ENCODE peak calls at places on chromosomes 6 and 20, in five cellular contexts. S, G, T, E and R are unnamed samples.

GRCh38 chr6:150717419-150717818 is 117.7 kb downstream of the PLEKHG1 start:
- DNase-seq in S (peak), E (no peak), T (no peak), G (no peak), R (no peak)

GRCh38 chr6:161832622-161833021 is 558.8 kb upstream of the AGPAT4 start:
- DNase-seq in G (no peak), S (no peak), E (no peak), T (no peak), R (no peak)

GRCh38 chr6:84568971-84569370 is 195.4 kb downstream of the TBX18 start:
- DNase-seq in G (no peak), T (peak), E (no peak), S (peak), R (peak)

GRCh38 chr6:48765352-48765961 is 654.5 kb upstream of the PTCHD4 start:
- DNase-seq in T (peak), S (peak), G (no peak), E (peak), R (peak)

GRCh38 chr6:151107897-151108427 is 131.8 kb upstream of the AKAP12 start:
- DNase-seq in E (no peak), S (no peak), G (no peak), T (no peak), R (no peak)

GRCh38 chr6:22062807-22063408 is 233.9 kb downstream of the PRL start:
- DNase-seq in E (no peak), T (no peak), S (no peak), G (no peak), R (no peak)

GRCh38 chr6:69868961-69869360 is 2.6 kb downstream of the COL19A1 start:
- DNase-seq in E (no peak), T (no peak), S (no peak), G (no peak), R (no peak)

GRCh38 chr6:17962436-17963031 is 24.9 kb downstream of the KIF13A start:
- DNase-seq in T (peak), S (no peak), E (peak), G (peak), R (peak)

GRCh38 chr6:126919947-126920346 is 198.5 kb upstream of the RSPO3 start:
- DNase-seq in T (peak), E (no peak), S (no peak), G (no peak), R (no peak)

GRCh38 chr6:154995241-154996162 is at the start of gene TIAM2:
- DNase-seq in G (no peak), T (peak), E (peak), S (peak), R (peak)

GRCh38 chr20:6164421-6165341 is 41.9 kb upstream of the FERMT1 start:
- DNase-seq in G (no peak), E (no peak), S (no peak), T (peak), R (peak)

DNA sequence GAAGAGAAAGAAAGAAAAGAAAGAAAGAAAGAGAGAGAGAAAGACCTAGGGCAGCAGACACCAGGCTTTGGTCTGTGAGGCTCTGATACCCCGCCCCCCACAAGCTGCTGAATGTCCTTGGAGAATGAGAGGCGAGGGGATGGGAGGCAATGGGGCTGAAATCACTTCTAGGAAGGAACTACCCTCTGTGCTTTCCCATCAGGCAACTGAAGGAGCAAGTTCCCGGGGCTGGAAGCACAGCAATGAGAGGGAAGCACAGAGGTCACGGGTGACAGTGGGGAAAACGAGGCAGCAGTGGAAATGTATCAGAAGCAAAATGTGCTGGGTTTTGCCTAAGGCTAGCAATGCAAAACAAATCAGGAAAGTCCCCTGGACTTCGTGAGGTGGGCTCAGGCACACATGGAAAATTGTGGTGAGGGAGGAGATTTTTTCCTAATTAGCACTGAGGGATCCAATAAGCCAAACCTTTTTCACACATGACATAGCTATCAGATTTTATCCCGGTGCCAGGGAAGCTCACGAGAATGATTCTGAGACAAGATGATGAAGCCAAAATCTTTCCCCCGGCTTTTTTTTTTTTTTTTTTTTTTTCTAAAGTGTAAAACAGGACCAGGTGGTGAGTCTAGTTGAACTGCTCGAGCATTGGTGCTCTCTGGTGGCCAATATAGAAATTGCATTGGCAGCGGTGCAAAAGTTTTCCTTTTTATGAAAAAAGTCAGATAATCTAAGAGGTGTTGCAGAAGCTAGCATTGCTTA is 16.8 kb upstream of the ARFGEF2 start:
- DNase-seq in S (peak), E (peak), T (peak), G (peak), R (peak)
- H3K4me3 ChIP-seq in S (peak), E (no peak), T (no peak), G (no peak), R (no peak)

GRCh38 chr6:111843347-111844147 is 29.7 kb downstream of the FYN start:
- DNase-seq in E (no peak), T (no peak), S (no peak), G (no peak), R (no peak)
- H3K4me3 ChIP-seq in E (no peak), T (no peak), S (no peak), G (no peak), R (no peak)

GRCh38 chr6:159108438-159108985 is 60.7 kb upstream of the FNDC1 start:
- DNase-seq in T (no peak), S (no peak), G (no peak), E (no peak), R (no peak)

GRCh38 chr6:159106627-159107241 is 61.9 kb upstream of the TAGAP start:
- DNase-seq in G (peak), T (peak), S (peak), E (no peak), R (peak)

GRCh38 chr6:159105716-159106115 is 60.9 kb upstream of the TAGAP start:
- DNase-seq in T (no peak), G (no peak), E (no peak), S (no peak), R (no peak)

GRCh38 chr6:159109391-159109790 is 59.8 kb upstream of the FNDC1 start:
- DNase-seq in S (no peak), E (no peak), T (no peak), G (no peak), R (no peak)

DNA sequence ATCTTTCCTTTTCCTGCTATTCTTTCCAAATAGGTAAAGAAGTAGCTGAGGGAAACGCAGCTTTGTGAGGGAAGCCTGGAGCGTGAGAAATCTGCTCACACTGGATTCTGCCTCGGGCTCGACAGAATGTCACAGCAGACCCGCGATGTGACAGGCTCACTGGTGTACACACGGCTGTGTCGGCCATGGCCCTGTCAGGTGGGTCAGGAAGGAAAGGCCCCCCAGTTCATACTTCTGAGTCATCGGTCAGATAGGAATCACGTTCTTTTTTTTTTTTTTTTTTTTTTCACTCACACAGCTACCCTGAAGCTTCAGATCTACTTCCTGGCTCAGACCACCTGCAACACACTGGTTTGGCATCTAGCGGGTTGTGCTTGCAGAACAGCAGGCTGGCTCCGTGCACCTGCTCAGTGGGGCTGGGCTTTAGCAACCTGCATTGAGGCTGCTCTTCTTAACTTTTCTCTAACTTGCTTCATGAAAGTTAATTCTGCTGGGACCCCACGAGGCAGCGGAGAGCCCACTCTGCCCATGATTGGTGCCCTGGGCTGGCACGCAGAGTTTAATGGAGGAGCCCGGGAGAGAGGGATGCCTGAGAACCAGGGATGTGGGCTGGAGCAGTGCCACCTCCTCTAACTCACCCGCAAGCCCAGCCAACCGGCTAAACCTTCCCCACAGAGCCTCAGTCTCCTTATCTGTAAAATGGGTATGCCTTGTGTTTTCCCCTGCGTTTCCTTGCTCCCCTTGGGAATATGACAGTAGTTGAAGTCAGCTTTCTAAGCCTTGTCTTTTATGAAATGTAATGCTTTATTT is 61.5 kb upstream of the FNDC1 start:
- DNase-seq in T (no peak), S (no peak), G (no peak), E (no peak), R (no peak)
- H3K4me3 ChIP-seq in T (no peak), S (no peak), G (no peak), E (no peak), R (no peak)

DNA sequence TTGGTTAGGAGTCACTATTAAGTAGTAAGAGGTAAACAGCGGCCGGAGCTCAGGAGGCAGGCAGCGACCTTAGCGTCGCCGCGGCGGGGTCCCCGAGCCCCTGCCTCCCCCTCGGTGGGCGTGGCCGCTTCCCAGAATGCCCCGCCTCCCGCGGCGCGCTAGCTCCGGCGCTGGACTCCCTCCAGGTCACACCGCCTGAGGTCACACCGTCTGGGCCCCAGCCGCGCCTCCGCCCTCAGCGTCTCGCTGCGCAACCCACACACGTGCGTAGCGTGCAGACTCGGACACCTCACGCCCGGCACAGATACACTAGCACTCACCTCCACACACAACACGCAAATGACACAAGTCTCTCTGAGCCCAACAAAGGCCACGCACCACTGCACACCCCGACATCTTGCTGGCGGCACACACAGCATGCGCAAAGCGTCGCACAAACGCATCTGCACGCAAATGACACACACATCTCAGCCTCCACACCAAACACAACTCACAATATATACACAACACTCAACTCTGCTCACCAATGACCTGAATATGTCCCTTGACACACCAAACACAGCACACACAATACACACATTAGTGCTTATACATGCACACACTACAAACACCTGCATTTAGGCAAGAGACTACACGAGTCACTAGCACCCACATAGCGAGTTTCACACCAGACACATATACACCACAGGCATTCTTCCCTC is 17.6 kb upstream of the CDKN1A start:
- DNase-seq in S (peak), T (peak), E (no peak), G (peak), R (peak)
- H3K4me3 ChIP-seq in S (peak), T (no peak), E (no peak), G (no peak), R (no peak)

DNA sequence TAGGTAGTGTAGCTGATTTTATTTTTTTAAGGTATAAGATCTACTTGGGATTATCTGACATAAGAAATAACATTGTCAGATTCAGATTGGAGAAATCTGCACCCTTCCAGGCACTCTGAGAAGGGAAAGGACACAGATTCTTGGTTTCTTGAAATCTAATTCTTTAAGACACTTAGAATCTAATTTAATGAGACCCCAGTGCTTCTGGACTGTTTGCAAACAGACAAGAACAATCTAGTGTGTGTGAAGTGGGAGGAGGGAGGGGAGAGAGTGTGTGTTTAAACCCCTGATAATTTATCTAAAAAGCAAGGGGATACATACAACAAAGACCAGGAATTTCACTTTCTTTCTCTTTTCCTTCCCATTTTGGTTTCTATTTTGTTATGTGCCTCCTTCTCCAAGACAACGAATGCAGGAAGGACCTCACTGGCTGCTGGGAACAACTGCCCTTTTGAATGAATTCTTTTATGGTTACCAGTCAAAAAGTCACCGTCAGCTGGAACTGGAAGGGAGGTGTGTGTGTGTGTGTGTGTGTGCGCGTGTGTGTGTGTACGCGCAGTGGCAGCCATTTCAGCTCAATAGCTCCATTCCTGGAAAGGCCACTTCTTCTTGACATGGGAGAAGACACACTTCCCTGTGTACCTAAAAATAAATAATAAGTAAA is 129.4 kb downstream of the BCAS1 start:
- DNase-seq in T (peak), E (no peak), G (peak), S (peak), R (no peak)
- H3K4me3 ChIP-seq in T (no peak), E (no peak), G (no peak), S (peak), R (peak)

GRCh38 chr6:44809256-44809655 is 421.8 kb downstream of the CDC5L start:
- DNase-seq in T (no peak), G (no peak), E (no peak), S (no peak), R (no peak)
- H3K4me3 ChIP-seq in T (no peak), G (no peak), E (no peak), S (no peak), R (no peak)

GRCh38 chr20:43667341-43668132 is 623 bp downstream of the MYBL2 start:
- DNase-seq in G (no peak), S (peak), E (peak), T (peak), R (peak)
- H3K4me3 ChIP-seq in G (no peak), S (peak), E (peak), T (peak), R (peak)

DNA sequence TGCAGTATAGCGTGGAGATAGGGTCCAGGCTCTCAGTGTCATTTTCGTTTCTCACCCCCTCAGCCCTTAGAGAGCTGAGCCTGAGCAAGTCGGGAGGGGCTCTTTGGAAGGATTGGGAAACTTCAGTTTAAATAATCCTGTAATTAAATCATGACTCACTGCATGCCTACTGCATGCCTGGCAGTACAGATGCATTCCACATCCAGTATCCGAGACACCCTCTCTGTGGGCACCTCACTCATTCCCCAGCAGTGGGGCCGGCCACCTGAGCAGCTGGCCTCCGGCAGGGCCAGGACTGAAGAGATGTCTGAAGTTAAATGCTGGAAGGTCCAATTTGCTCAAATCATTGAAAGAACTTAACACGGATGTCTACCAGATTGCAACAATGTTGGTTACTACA is 316.6 kb downstream of the THBS2 start:
- DNase-seq in T (peak), E (no peak), G (no peak), S (no peak), R (no peak)
- H3K4me3 ChIP-seq in T (no peak), E (no peak), G (no peak), S (no peak), R (no peak)